ENCODE peak calls at places on chromosomes 1 and 21, in seven cellular contexts. P, J, F, O, D, Y and Q are unnamed samples. For H3K4me1, the result is how much of the 10 kb centered on the place peaks cover.

GRCh38 chr1:101080859-101081258 is 55.3 kb upstream of the DPH5 start:
- DNase-seq in P (no peak), J (no peak), F (no peak), O (no peak), D (no peak), Y (no peak), Q (no peak)

GRCh38 chr1:192311281-192311680 is 5.5 kb upstream of the RGS21 start:
- DNase-seq in P (no peak), J (peak), F (peak), O (no peak), D (no peak), Y (no peak), Q (no peak)

GRCh38 chr1:66300986-66301451 is 232.9 kb upstream of the SGIP1 start:
- DNase-seq in P (peak), J (no peak), F (peak), O (no peak), D (no peak), Y (peak), Q (no peak)

GRCh38 chr1:993379-993995 is 6.4 kb downstream of the HES4 start:
- DNase-seq in P (no peak), J (no peak), F (peak), O (no peak), D (no peak), Y (no peak), Q (no peak)

GRCh38 chr1:8211620-8212442 is 106.1 kb upstream of the SLC45A1 start:
- DNase-seq in P (peak), J (peak), F (peak), O (no peak), D (no peak), Y (no peak), Q (peak)

GRCh38 chr1:164605254-164606091 is 46.5 kb downstream of the PBX1 start:
- DNase-seq in P (no peak), J (no peak), F (no peak), O (no peak), D (no peak), Y (no peak), Q (no peak)

GRCh38 chr1:205183676-205184335 is 27.7 kb downstream of the DSTYK start:
- DNase-seq in P (no peak), J (no peak), F (peak), O (no peak), D (no peak), Y (no peak), Q (no peak)

GRCh38 chr1:85344256-85344694 is 67.8 kb upstream of the BCL10 start:
- DNase-seq in P (no peak), J (peak), F (peak), O (peak), D (peak), Y (no peak), Q (no peak)

GRCh38 chr1:117655220-117655577 is 49.4 kb downstream of the TENT5C start:
- DNase-seq in P (no peak), J (no peak), F (peak), O (peak), D (no peak), Y (no peak), Q (no peak)

GRCh38 chr1:44811714-44812151 is 3.4 kb downstream of the BTBD19 start:
- DNase-seq in P (no peak), J (peak), F (peak), O (no peak), D (peak), Y (no peak), Q (peak)

GRCh38 chr21:39612233-39613028 is at the start of gene B3GALT5:
- DNase-seq in P (no peak), J (peak), F (no peak), O (peak), D (peak), Y (no peak), Q (no peak)

GRCh38 chr1:156438278-156438987 is 62.1 kb downstream of the MEF2D start:
- DNase-seq in P (no peak), J (no peak), F (peak), O (no peak), D (no peak), Y (no peak), Q (no peak)

GRCh38 chr1:10610901-10611600 is 136.3 kb downstream of the PEX14 start:
- DNase-seq in P (no peak), J (no peak), F (peak), O (no peak), D (no peak), Y (no peak), Q (no peak)

GRCh38 chr1:246470588-246470987 is 36.5 kb downstream of the SMYD3 start:
- DNase-seq in P (no peak), J (no peak), F (no peak), O (no peak), D (no peak), Y (no peak), Q (no peak)

GRCh38 chr1:41699861-41700248 is 215.4 kb upstream of the EDN2 start:
- DNase-seq in P (no peak), J (no peak), F (no peak), O (no peak), D (no peak), Y (no peak), Q (no peak)

GRCh38 chr1:2603521-2604155 is 17.1 kb downstream of the PRXL2B start:
- DNase-seq in P (no peak), J (no peak), F (no peak), O (no peak), D (peak), Y (no peak), Q (no peak)

GRCh38 chr1:231796141-231796540 is 169.6 kb downstream of the DISC1 start:
- DNase-seq in P (no peak), J (no peak), F (no peak), O (no peak), D (no peak), Y (no peak), Q (no peak)

GRCh38 chr1:59900640-59901039 is 25.9 kb downstream of the CYP2J2 start:
- DNase-seq in P (no peak), J (peak), F (no peak), O (no peak), D (peak), Y (no peak), Q (no peak)

GRCh38 chr1:159005676-159006075 is 4.0 kb upstream of the IFI16 start:
- DNase-seq in P (no peak), J (peak), F (no peak), O (no peak), D (peak), Y (no peak), Q (no peak)

GRCh38 chr1:117339866-117340357 is 27.3 kb upstream of the MAN1A2 start:
- DNase-seq in P (no peak), J (peak), F (peak), O (peak), D (peak), Y (peak), Q (no peak)

GRCh38 chr1:21335750-21336168 is 45.5 kb upstream of the ECE1 start:
- DNase-seq in P (no peak), J (no peak), F (no peak), O (peak), D (no peak), Y (no peak), Q (no peak)

GRCh38 chr1:94971491-94971924 is 44.6 kb upstream of the CNN3 start:
- DNase-seq in P (no peak), J (no peak), F (peak), O (no peak), D (no peak), Y (no peak), Q (no peak)

GRCh38 chr1:53507115-53507816 is 48.1 kb downstream of the DMRTB1 start:
- DNase-seq in P (no peak), J (no peak), F (no peak), O (no peak), D (no peak), Y (no peak), Q (no peak)

GRCh38 chr1:156801409-156802121 is 15.1 kb downstream of the SH2D2A start:
- DNase-seq in P (peak), J (no peak), F (peak), O (peak), D (no peak), Y (no peak), Q (no peak)

GRCh38 chr1:75969550-75969949 is 37.3 kb upstream of the ASB17 start:
- DNase-seq in P (no peak), J (no peak), F (peak), O (no peak), D (no peak), Y (no peak), Q (no peak)

GRCh38 chr1:248811514-248812490 is 13.9 kb downstream of the SH3BP5L start:
- DNase-seq in P (no peak), J (peak), F (no peak), O (no peak), D (peak), Y (no peak), Q (no peak)

GRCh38 chr1:80731241-80731894 is 1069.4 kb upstream of the ADGRL2 start:
- DNase-seq in P (no peak), J (no peak), F (no peak), O (peak), D (no peak), Y (no peak), Q (no peak)

GRCh38 chr1:183236158-183236725 is 50.2 kb downstream of the LAMC2 start:
- DNase-seq in P (no peak), J (peak), F (no peak), O (no peak), D (peak), Y (no peak), Q (no peak)

GRCh38 chr1:229420765-229421164 is 13.1 kb downstream of the ACTA1 start:
- DNase-seq in P (no peak), J (no peak), F (no peak), O (no peak), D (peak), Y (no peak), Q (no peak)

GRCh38 chr1:109547412-109548320 is 749 bp upstream of the GNAI3 start:
- DNase-seq in P (peak), J (peak), F (peak), O (peak), D (peak), Y (no peak), Q (no peak)

GRCh38 chr1:183079697-183080096 is 56.5 kb downstream of the LAMC1 start:
- DNase-seq in P (no peak), J (no peak), F (no peak), O (no peak), D (no peak), Y (no peak), Q (no peak)

GRCh38 chr1:46084553-46085448 is 47.6 kb downstream of the PIK3R3 start:
- DNase-seq in P (no peak), J (no peak), F (peak), O (no peak), D (no peak), Y (no peak), Q (no peak)

GRCh38 chr1:98921817-98922216 is 82.8 kb downstream of the PLPPR5 start:
- DNase-seq in P (no peak), J (no peak), F (peak), O (no peak), D (no peak), Y (no peak), Q (no peak)

GRCh38 chr1:67735220-67735619 is 50.2 kb downstream of the GADD45A start:
- DNase-seq in P (no peak), J (no peak), F (no peak), O (no peak), D (no peak), Y (no peak), Q (no peak)

GRCh38 chr1:209886219-209886536 is 51.8 kb upstream of the SYT14 start:
- DNase-seq in P (no peak), J (no peak), F (no peak), O (no peak), D (no peak), Y (no peak), Q (no peak)

GRCh38 chr1:175543447-175543846 is 199.9 kb downstream of the TNR start:
- DNase-seq in P (no peak), J (no peak), F (no peak), O (no peak), D (no peak), Y (no peak), Q (no peak)

GRCh38 chr1:176601358-176601757 is 138.4 kb downstream of the PAPPA2 start:
- DNase-seq in P (no peak), J (no peak), F (no peak), O (no peak), D (no peak), Y (no peak), Q (no peak)

GRCh38 chr21:32004281-32004680 is 131.5 kb downstream of the HUNK start:
- DNase-seq in P (no peak), J (no peak), F (no peak), O (no peak), D (no peak), Y (no peak), Q (no peak)

GRCh38 chr1:14971201-14971600 is 182.3 kb upstream of the TMEM51 start:
- DNase-seq in P (no peak), J (no peak), F (no peak), O (no peak), D (no peak), Y (no peak), Q (no peak)

GRCh38 chr21:46036696-46037337 is 55.2 kb downstream of the COL6A1 start:
- DNase-seq in P (no peak), J (no peak), F (no peak), O (no peak), D (no peak), Y (no peak), Q (no peak)
- H3K4me1 ChIP-seq in P (under half), J (under half), F (under half), O (under half), D (under half), Y (under half), Q (under half)

GRCh38 chr1:3671371-3672180 is 19.3 kb downstream of the TP73 start:
- DNase-seq in P (no peak), J (no peak), F (no peak), O (peak), D (peak), Y (no peak), Q (no peak)

GRCh38 chr1:3669421-3669821 is 17.1 kb downstream of the TP73 start:
- DNase-seq in P (no peak), J (no peak), F (no peak), O (no peak), D (peak), Y (no peak), Q (no peak)

GRCh38 chr1:3672231-3672970 is 20.1 kb downstream of the TP73 start:
- DNase-seq in P (no peak), J (no peak), F (no peak), O (no peak), D (no peak), Y (no peak), Q (no peak)

GRCh38 chr1:3669971-3670431 is 17.7 kb downstream of the TP73 start:
- DNase-seq in P (no peak), J (no peak), F (no peak), O (no peak), D (no peak), Y (no peak), Q (no peak)

DNA sequence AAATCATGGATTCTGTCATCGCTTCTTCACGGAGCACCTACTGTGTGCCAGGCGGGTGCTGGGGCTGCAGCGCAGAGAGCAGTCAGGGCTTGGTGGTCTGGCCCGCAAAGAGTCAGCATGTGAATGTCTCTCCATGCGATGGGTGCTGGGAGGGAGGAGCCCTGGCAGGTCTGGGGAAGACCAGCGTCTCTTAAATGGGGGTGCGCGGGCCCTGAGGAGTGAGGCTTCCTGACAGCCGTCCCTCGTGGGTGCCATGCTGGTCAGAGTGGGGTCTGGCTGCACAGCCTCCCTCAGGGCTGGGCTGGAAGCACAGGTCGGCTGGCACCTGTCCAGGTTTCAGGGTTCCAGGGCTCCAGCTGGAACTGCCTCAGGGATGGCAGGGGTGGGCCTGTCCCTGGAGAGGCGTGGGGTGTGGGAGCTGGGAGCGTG is 18.5 kb downstream of the TP73 start:
- DNase-seq in P (no peak), J (no peak), F (no peak), O (no peak), D (peak), Y (no peak), Q (no peak)
- H3K4me3 ChIP-seq in P (no peak), J (no peak), F (no peak), O (no peak), D (no peak), Y (no peak), Q (no peak)

DNA sequence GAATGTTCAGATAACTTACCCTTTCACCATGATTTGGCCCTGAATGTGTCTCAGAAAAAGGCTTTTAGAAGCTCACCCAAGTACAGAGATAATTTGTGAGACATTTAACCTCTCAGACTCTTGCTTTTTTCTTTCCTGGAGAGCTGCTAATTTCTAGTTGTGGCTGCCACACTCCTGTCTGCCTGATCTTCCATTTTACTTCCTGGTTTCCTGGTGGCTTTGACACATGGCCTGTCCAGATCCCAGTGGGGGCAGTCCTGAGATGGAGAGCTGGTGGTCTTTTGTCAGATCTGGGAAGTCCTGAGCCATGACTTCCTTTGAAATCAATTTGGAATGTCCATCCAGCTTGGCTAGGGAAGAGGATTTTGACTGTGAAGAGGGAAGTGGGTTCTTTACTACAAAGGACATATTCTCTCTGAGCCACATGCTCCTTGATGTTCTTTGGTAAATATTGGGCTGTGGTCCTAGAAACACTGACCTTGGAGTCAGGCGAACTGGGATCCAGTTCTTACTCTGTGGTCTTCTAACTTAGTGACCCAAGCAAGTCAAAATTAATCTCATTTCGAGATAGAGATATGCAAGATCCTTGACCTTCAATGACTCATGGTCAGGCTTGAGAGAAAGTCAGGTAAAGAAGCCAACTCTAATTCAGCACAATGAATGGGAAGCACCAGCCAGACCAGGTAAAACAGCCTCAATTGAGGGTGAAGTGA is 78.0 kb upstream of the HSD17B7 start:
- DNase-seq in P (no peak), J (no peak), F (no peak), O (peak), D (no peak), Y (no peak), Q (no peak)
- H3K4me1 ChIP-seq in P (under half), J (under half), F (under half), O (under half), D (under half), Y (under half), Q (under half)

GRCh38 chr1:179341943-179342547 is 23.7 kb upstream of the AXDND1 start:
- DNase-seq in P (no peak), J (no peak), F (no peak), O (no peak), D (no peak), Y (no peak), Q (no peak)
- H3K4me3 ChIP-seq in P (no peak), J (no peak), F (no peak), O (no peak), D (no peak), Y (no peak), Q (no peak)

DNA sequence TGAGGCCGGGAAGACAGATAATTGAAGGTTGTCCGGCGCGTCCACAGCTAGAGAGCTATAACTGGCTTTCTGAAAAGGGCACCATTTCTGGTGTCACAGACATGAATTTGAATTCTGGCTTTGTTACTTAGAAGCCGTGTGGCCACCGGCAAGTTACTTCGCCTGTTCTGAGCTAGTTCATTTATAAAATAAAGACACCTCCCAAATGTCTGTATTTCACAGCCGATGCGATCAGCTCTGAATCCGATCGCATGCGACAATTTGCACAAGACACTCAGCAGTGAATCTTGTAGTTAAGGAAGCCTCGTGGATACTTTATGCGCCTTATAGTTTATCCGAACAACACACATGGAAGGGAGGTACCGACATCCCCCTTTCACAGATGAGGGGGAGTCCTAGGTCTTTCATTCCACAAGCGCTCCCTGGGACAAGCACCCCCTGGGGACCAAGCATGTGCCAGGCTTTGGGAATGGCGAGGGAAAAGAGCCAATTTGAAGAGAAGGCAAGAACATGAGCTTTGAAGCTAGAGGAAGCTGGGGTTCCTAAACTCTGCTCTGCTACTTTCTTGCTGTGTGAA is 4.0 kb downstream of the ID3 start:
- DNase-seq in P (no peak), J (peak), F (peak), O (peak), D (peak), Y (no peak), Q (peak)
- H3K4me1 ChIP-seq in P (under half), J (under half), F (under half), O (half or more), D (under half), Y (under half), Q (under half)